ENCODE peak calls at places on chromosomes 6 and 20, in four cellular contexts. X is breast epithelium, A is fibroblast of lung, T is astrocyte. K is an unnamed sample.

GRCh38 chr20:62352402-62353288 is 14.5 kb downstream of the LAMA5 start:
- DNase-seq in X (peak), A (peak), T (no peak), K (no peak)

GRCh38 chr20:29079769-29080690 is 2177.4 kb upstream of the DEFB115 start:
- DNase-seq in X (no peak), A (peak), T (no peak), K (no peak)

GRCh38 chr6:43222418-43223059 is 6.7 kb downstream of the DNPH1 start:
- DNase-seq in X (no peak), A (no peak), T (no peak), K (no peak)

GRCh38 chr20:62151225-62151624 is 7.7 kb downstream of the SS18L1 start:
- DNase-seq in X (no peak), A (no peak), T (no peak), K (no peak)

GRCh38 chr6:37396571-37397185 is 36.3 kb upstream of the CMTR1 start:
- DNase-seq in X (no peak), A (peak), T (peak), K (peak)

GRCh38 chr6:43790031-43790430 is 20.0 kb downstream of the VEGFA start:
- DNase-seq in X (no peak), A (no peak), T (no peak), K (no peak)

GRCh38 chr6:49430187-49430586 is 32.9 kb downstream of the MMUT start:
- DNase-seq in X (no peak), A (peak), T (peak), K (no peak)

GRCh38 chr6:43436577-43437282 is 9.4 kb downstream of the ABCC10 start:
- DNase-seq in X (peak), A (peak), T (peak), K (peak)

GRCh38 chr6:12137480-12137879 is 125.4 kb downstream of the HIVEP1 start:
- DNase-seq in X (no peak), A (peak), T (peak), K (no peak)

GRCh38 chr6:39228992-39229767 is at the start of gene KCNK5:
- DNase-seq in X (peak), A (peak), T (peak), K (peak)

GRCh38 chr20:50401587-50402343 is 108.4 kb upstream of the PTPN1 start:
- DNase-seq in X (no peak), A (no peak), T (no peak), K (no peak)

GRCh38 chr6:168778201-168778600 is 337.2 kb downstream of the SMOC2 start:
- DNase-seq in X (peak), A (no peak), T (no peak), K (no peak)

GRCh38 chr20:10490706-10491105 is 55.6 kb downstream of the SLX4IP start:
- DNase-seq in X (no peak), A (peak), T (peak), K (peak)

GRCh38 chr20:35561268-35561667 is 19.4 kb downstream of the ERGIC3 start:
- DNase-seq in X (no peak), A (peak), T (peak), K (peak)

GRCh38 chr6:113449051-113449450 is 408.1 kb upstream of the MARCKS start:
- DNase-seq in X (no peak), A (peak), T (peak), K (no peak)

GRCh38 chr6:137590684-137591083 is 96.5 kb upstream of the OLIG3 start:
- DNase-seq in X (no peak), A (no peak), T (no peak), K (no peak)

GRCh38 chr6:161748535-161749386 is 474.9 kb upstream of the AGPAT4 start:
- DNase-seq in X (no peak), A (peak), T (no peak), K (peak)

GRCh38 chr6:117829594-117830319 is 77.3 kb upstream of the SLC35F1 start:
- DNase-seq in X (no peak), A (peak), T (peak), K (peak)

GRCh38 chr20:59042151-59042795 is at the start of gene PRELID3B:
- DNase-seq in X (no peak), A (peak), T (no peak), K (no peak)

GRCh38 chr6:33249732-33250625 is 21.7 kb downstream of the VPS52 start:
- DNase-seq in X (no peak), A (peak), T (peak), K (peak)

GRCh38 chr6:20448828-20449227 is 47.1 kb downstream of the E2F3 start:
- DNase-seq in X (no peak), A (no peak), T (no peak), K (no peak)

GRCh38 chr6:38499697-38500096 is 140.0 kb downstream of the BTBD9 start:
- DNase-seq in X (no peak), A (peak), T (no peak), K (no peak)

GRCh38 chr20:4217349-4217761 is 202.0 kb upstream of the RNF24 start:
- DNase-seq in X (no peak), A (peak), T (peak), K (no peak)

GRCh38 chr6:37021356-37022129 is 16.1 kb downstream of the FGD2 start:
- DNase-seq in X (no peak), A (peak), T (no peak), K (no peak)

GRCh38 chr6:161828355-161828754 is 554.5 kb upstream of the AGPAT4 start:
- DNase-seq in X (no peak), A (no peak), T (no peak), K (no peak)

GRCh38 chr6:10210052-10210451 is 204.8 kb downstream of the TFAP2A start:
- DNase-seq in X (no peak), A (peak), T (peak), K (no peak)

GRCh38 chr6:143806282-143807102 is 36.6 kb upstream of the LTV1 start:
- DNase-seq in X (no peak), A (peak), T (peak), K (peak)

GRCh38 chr20:52104546-52105044 is 87.0 kb downstream of the ZFP64 start:
- DNase-seq in X (no peak), A (peak), T (peak), K (no peak)

GRCh38 chr6:136403166-136403980 is 113.7 kb upstream of the BCLAF1 start:
- DNase-seq in X (peak), A (peak), T (peak), K (peak)

GRCh38 chr20:53643031-53643832 is 49.6 kb upstream of the ZNF217 start:
- DNase-seq in X (no peak), A (peak), T (peak), K (no peak)

GRCh38 chr20:38063911-38064310 is 30.4 kb downstream of the RPRD1B start:
- DNase-seq in X (no peak), A (no peak), T (no peak), K (no peak)

GRCh38 chr6:112576421-112576820 is 229.3 kb downstream of the RFPL4B start:
- DNase-seq in X (no peak), A (peak), T (peak), K (peak)

K was measured in foreskin melanocyte.